ENCODE peak calls at places on chromosomes 7 and 10, in eight cellular contexts. W is activated CD4-positive, alpha-beta T cell treated with anti-CD3 and anti-CD28 coated beads for 24 hours; I is hepatocyte; D is B cell; J is CD8-positive, alpha-beta T cell; M is NCI-H187 treated with DMSO at 0.1 percent for 48 hours; U is astrocyte of the hippocampus; V is NCI-H510A treated with DMSO at 0.1 percent for 48 hours. E is an unnamed sample.

GRCh38 chr7:28605427-28605826 is 193.1 kb downstream of the CREB5 start:
- DNase-seq in J (no peak), D (no peak), M (no peak), W (no peak), I (no peak), V (no peak), U (no peak), E (no peak)

GRCh38 chr7:99249985-99250575 is 22.6 kb upstream of the MYH16 start:
- DNase-seq in J (no peak), V (no peak), M (no peak), I (no peak), U (no peak), D (no peak), W (no peak), E (no peak)

GRCh38 chr10:103876155-103876554 is 20.8 kb upstream of the SH3PXD2A start:
- DNase-seq in D (no peak), J (no peak), V (no peak), W (no peak), I (no peak), M (no peak), U (no peak), E (no peak)

GRCh38 chr7:158958618-158959017 is 102.3 kb downstream of the DYNC2I1 start:
- DNase-seq in V (no peak), D (no peak), U (no peak), I (no peak), J (no peak), W (no peak), M (no peak), E (no peak)

GRCh38 chr10:33332183-33333031 is 2.1 kb downstream of the NRP1 start:
- DNase-seq in I (no peak), J (no peak), V (no peak), W (no peak), M (no peak), U (peak), D (no peak), E (no peak)

GRCh38 chr7:45885264-45885882 is 2.9 kb upstream of the IGFBP1 start:
- DNase-seq in D (no peak), I (no peak), W (no peak), U (peak), J (no peak), M (no peak), V (no peak), E (no peak)

GRCh38 chr7:30179016-30179436 is 44.2 kb downstream of the MTURN start:
- DNase-seq in I (no peak), D (peak), W (no peak), J (no peak), M (no peak), V (no peak), U (no peak), E (no peak)

GRCh38 chr10:59633063-59633462 is 76.6 kb downstream of the SLC16A9 start:
- DNase-seq in I (no peak), D (no peak), U (no peak), W (no peak), M (no peak), V (no peak), J (no peak), E (no peak)

GRCh38 chr7:24119852-24120251 is 164.1 kb upstream of the NPY start:
- DNase-seq in J (no peak), D (no peak), U (no peak), W (no peak), M (no peak), V (no peak), I (no peak), E (no peak)

GRCh38 chr10:79047875-79048638 is 20.7 kb upstream of the ZMIZ1 start:
- DNase-seq in U (no peak), M (no peak), V (no peak), D (peak), W (no peak), J (peak), I (no peak), E (no peak)

GRCh38 chr10:66717221-66717981 is 208.4 kb upstream of the LRRTM3 start:
- DNase-seq in U (no peak), I (peak), J (no peak), W (no peak), D (no peak), V (peak), M (no peak), E (no peak)

GRCh38 chr10:29765330-29765729 is 130.6 kb upstream of the SVIL start:
- DNase-seq in U (no peak), V (no peak), J (no peak), M (no peak), I (no peak), D (no peak), W (no peak), E (no peak)

GRCh38 chr10:130510755-130511154 is 374.6 kb downstream of the GLRX3 start:
- DNase-seq in I (no peak), U (no peak), V (no peak), M (no peak), D (no peak), W (no peak), J (no peak), E (no peak)

GRCh38 chr7:27173412-27174076 is 576 bp downstream of the HOXA10 start:
- DNase-seq in I (no peak), V (peak), U (no peak), J (no peak), M (no peak), W (no peak), D (peak), E (no peak)

GRCh38 chr10:91944880-91945630 is 21.5 kb downstream of the BTAF1 start:
- DNase-seq in D (no peak), M (no peak), I (no peak), U (peak), W (no peak), V (no peak), J (no peak), E (no peak)

GRCh38 chr7:79504607-79505389 is 51.3 kb upstream of the MAGI2 start:
- DNase-seq in W (no peak), M (no peak), I (peak), D (no peak), J (no peak), U (peak), V (no peak), E (no peak)

GRCh38 chr7:40978047-40978446 is 724.8 kb downstream of the INHBA start:
- DNase-seq in U (peak), D (no peak), I (no peak), W (no peak), J (no peak), M (no peak), V (no peak), E (no peak)

GRCh38 chr10:77041636-77042258 is 595.9 kb downstream of the KCNMA1 start:
- DNase-seq in M (no peak), W (no peak), D (peak), I (no peak), V (no peak), U (no peak), J (peak), E (no peak)

GRCh38 chr10:87771871-87772500 is 46.0 kb downstream of the ATAD1 start:
- DNase-seq in V (peak), D (peak), W (no peak), I (peak), J (no peak), M (no peak), U (peak), E (no peak)

GRCh38 chr7:35694161-35694783 is 663 bp downstream of the HERPUD2 start:
- DNase-seq in M (no peak), W (no peak), J (no peak), I (no peak), V (peak), D (peak), U (no peak), E (no peak)

GRCh38 chr7:140605337-140605736 is 35.3 kb downstream of the DENND2A start:
- DNase-seq in W (no peak), D (no peak), J (no peak), U (peak), M (no peak), I (no peak), V (no peak), E (no peak)

GRCh38 chr7:44636041-44636580 is 29.7 kb downstream of the OGDH start:
- DNase-seq in J (no peak), W (no peak), D (no peak), U (no peak), I (peak), V (no peak), M (no peak), E (no peak)

GRCh38 chr7:40437498-40437897 is 302.7 kb downstream of the SUGCT start:
- DNase-seq in V (no peak), U (peak), W (no peak), J (no peak), M (no peak), I (peak), D (no peak), E (no peak)

GRCh38 chr10:18463673-18464211 is 187.6 kb downstream of the NSUN6 start:
- DNase-seq in I (no peak), V (no peak), W (no peak), J (no peak), D (no peak), U (no peak), M (no peak), E (no peak)

GRCh38 chr7:146660839-146661238 is 544.2 kb downstream of the CNTNAP2 start:
- DNase-seq in J (no peak), M (no peak), W (no peak), I (no peak), V (no peak), U (peak), D (no peak), E (no peak)

GRCh38 chr7:130275826-130276291 is 9.2 kb downstream of the CPA2 start:
- DNase-seq in I (no peak), J (no peak), D (no peak), U (no peak), M (no peak), W (no peak), V (no peak), E (no peak)

GRCh38 chr7:48154792-48155413 is 16.4 kb upstream of the ABCA13 start:
- DNase-seq in D (no peak), J (peak), M (no peak), I (peak), U (peak), W (no peak), V (no peak), E (peak)

GRCh38 chr10:79063071-79063491 is 5.7 kb upstream of the ZMIZ1 start:
- DNase-seq in U (no peak), V (no peak), M (no peak), I (no peak), D (no peak), J (no peak), W (no peak), E (no peak)